ENCODE peak calls at places on chromosomes 6 and 20, in eight cellular contexts. N is iPS DF 6.9; V is Panc1; L is left ventricle myocardium inferior; U is CD8-positive, alpha-beta memory T cell; R is testis; O is upper lobe of right lung; F is uterus. X is an unnamed sample. For H3K36me3 and H3K27me3, the result is how much of the 10 kb centered on the place peaks cover.

GRCh38 chr6:163001341-163001740 is 273.6 kb downstream of the PACRG start:
- DNase-seq in V (no peak), N (no peak), L (no peak), F (no peak), U (no peak), R (no peak), O (no peak), X (no peak)

GRCh38 chr20:10605547-10606195 is 68.1 kb downstream of the JAG1 start:
- DNase-seq in O (no peak), R (no peak), N (no peak), U (no peak), V (no peak), F (no peak), L (no peak), X (no peak)

GRCh38 chr20:4234128-4234527 is 218.8 kb upstream of the RNF24 start:
- DNase-seq in L (no peak), R (peak), F (peak), O (no peak), N (no peak), U (no peak), V (no peak), X (no peak)

GRCh38 chr20:37055276-37055675 is 40.5 kb downstream of the RBL1 start:
- DNase-seq in O (no peak), F (no peak), R (no peak), L (no peak), N (no peak), U (no peak), V (no peak), X (no peak)

GRCh38 chr6:154814063-154814462 is 80.8 kb downstream of the SCAF8 start:
- DNase-seq in F (no peak), R (no peak), O (no peak), N (no peak), U (no peak), V (no peak), L (no peak), X (no peak)

GRCh38 chr6:165662671-165663282 is at the start of gene PDE10A:
- DNase-seq in R (no peak), F (peak), O (no peak), L (peak), N (no peak), V (no peak), U (no peak), X (peak)

GRCh38 chr6:15534970-15535369 is 127.9 kb downstream of the DTNBP1 start:
- DNase-seq in L (no peak), O (no peak), R (no peak), F (no peak), U (no peak), V (no peak), N (no peak), X (no peak)

GRCh38 chr6:148364056-148364844 is 21.6 kb downstream of the SASH1 start:
- DNase-seq in O (no peak), F (no peak), N (no peak), V (no peak), L (no peak), U (no peak), R (no peak), X (no peak)

GRCh38 chr6:157911278-157911677 is 70.4 kb upstream of the SYNJ2 start:
- DNase-seq in U (no peak), F (no peak), L (no peak), N (no peak), V (no peak), O (no peak), R (no peak), X (peak)

GRCh38 chr20:56422824-56423189 is 10.7 kb downstream of the CASS4 start:
- DNase-seq in F (no peak), V (no peak), N (no peak), R (no peak), L (no peak), U (no peak), O (no peak), X (peak)

GRCh38 chr20:44284032-44284431 is 27.0 kb downstream of the FITM2 start:
- DNase-seq in L (no peak), F (no peak), O (no peak), R (no peak), U (no peak), N (no peak), V (no peak), X (no peak)

GRCh38 chr20:57938158-57939108 is 228.6 kb upstream of the PMEPA1 start:
- DNase-seq in F (no peak), L (no peak), N (no peak), U (no peak), O (no peak), R (no peak), V (no peak), X (peak)

GRCh38 chr6:85579581-85579980 is 14.1 kb downstream of the SNX14 start:
- DNase-seq in O (no peak), F (no peak), R (no peak), V (no peak), U (no peak), L (no peak), N (no peak), X (no peak)

GRCh38 chr20:57567471-57568079 is 6.7 kb downstream of the PCK1 start:
- DNase-seq in N (no peak), R (no peak), L (no peak), U (no peak), V (no peak), F (no peak), O (no peak), X (peak)

GRCh38 chr6:113645576-113645970 is 211.6 kb upstream of the MARCKS start:
- DNase-seq in V (no peak), F (peak), L (no peak), R (peak), U (no peak), N (no peak), O (no peak), X (no peak)

GRCh38 chr6:155040154-155040553 is 45.0 kb downstream of the TIAM2 start:
- DNase-seq in V (no peak), N (no peak), R (no peak), O (no peak), U (no peak), L (no peak), F (no peak), X (no peak)

GRCh38 chr6:89566011-89566775 is 72.4 kb downstream of the LYRM2 start:
- DNase-seq in U (no peak), R (no peak), N (no peak), F (no peak), O (no peak), V (no peak), L (no peak), X (no peak)

GRCh38 chr6:97465877-97466710 is 183.1 kb upstream of the MMS22L start:
- DNase-seq in L (no peak), V (no peak), O (no peak), R (no peak), N (no peak), U (no peak), F (no peak), X (peak)

GRCh38 chr6:28537065-28537464 is 11.4 kb downstream of the GPX5 start:
- DNase-seq in V (peak), R (no peak), L (no peak), U (no peak), N (no peak), O (no peak), F (no peak), X (no peak)

GRCh38 chr6:55069132-55069781 is 105.1 kb upstream of the HCRTR2 start:
- DNase-seq in L (no peak), U (no peak), O (no peak), R (peak), N (peak), F (no peak), V (peak), X (peak)

GRCh38 chr6:65937982-65938381 is 231.0 kb upstream of the EYS start:
- DNase-seq in N (no peak), V (no peak), U (no peak), R (peak), F (peak), L (no peak), O (no peak), X (no peak)

GRCh38 chr20:23132930-23133559 is 46.9 kb upstream of the CD93 start:
- DNase-seq in F (no peak), N (no peak), R (no peak), O (no peak), V (no peak), U (no peak), L (peak), X (no peak)

GRCh38 chr6:160462551-160463109 is 114.5 kb downstream of the SLC22A3 start:
- DNase-seq in U (peak), F (no peak), L (no peak), V (no peak), O (no peak), N (no peak), R (no peak), X (no peak)

GRCh38 chr20:20529597-20529996 is 161.7 kb downstream of the INSM1 start:
- DNase-seq in F (no peak), V (no peak), U (no peak), L (no peak), O (no peak), N (no peak), R (no peak), X (no peak)

GRCh38 chr6:102944475-102944874 is 1551.0 kb downstream of the GRIK2 start:
- DNase-seq in O (no peak), N (no peak), V (no peak), L (no peak), R (no peak), F (no peak), U (no peak), X (no peak)

GRCh38 chr6:156617376-156617775 is 159.8 kb upstream of the ARID1B start:
- DNase-seq in O (no peak), F (no peak), L (no peak), V (no peak), R (peak), U (no peak), N (no peak), X (no peak)

GRCh38 chr6:41785689-41786450 is 1.6 kb upstream of the TOMM6 start:
- DNase-seq in R (peak), V (no peak), N (no peak), O (no peak), L (peak), F (no peak), U (no peak), X (no peak)

GRCh38 chr6:56155634-56156141 is 91.7 kb downstream of the COL21A1 start:
- DNase-seq in N (no peak), L (no peak), F (no peak), U (no peak), R (no peak), O (no peak), V (no peak), X (no peak)

GRCh38 chr6:33247977-33248642 is 23.6 kb downstream of the VPS52 start:
- DNase-seq in V (peak), R (peak), O (peak), L (peak), U (peak), N (peak), F (peak), X (peak)

GRCh38 chr20:20227013-20227571 is 140.8 kb upstream of the INSM1 start:
- DNase-seq in O (no peak), V (no peak), R (no peak), N (no peak), F (no peak), L (no peak), U (no peak), X (no peak)

GRCh38 chr20:8808180-8808535 is 260.7 kb upstream of the PLCB4 start:
- DNase-seq in V (no peak), U (no peak), R (peak), F (no peak), O (no peak), N (no peak), L (no peak), X (no peak)

GRCh38 chr20:32440758-32441078 is 82.6 kb downstream of the ASXL1 start:
- DNase-seq in N (no peak), U (no peak), F (no peak), L (no peak), R (no peak), O (no peak), V (no peak), X (peak)

GRCh38 chr6:151914475-151914874 is 107.0 kb downstream of the ESR1 start:
- DNase-seq in L (no peak), V (no peak), U (no peak), N (no peak), R (no peak), F (no peak), O (no peak), X (no peak)
- H3K4me3 ChIP-seq in L (no peak), V (no peak), U (no peak), N (no peak), R (no peak), F (no peak), O (no peak), X (no peak)

DNA sequence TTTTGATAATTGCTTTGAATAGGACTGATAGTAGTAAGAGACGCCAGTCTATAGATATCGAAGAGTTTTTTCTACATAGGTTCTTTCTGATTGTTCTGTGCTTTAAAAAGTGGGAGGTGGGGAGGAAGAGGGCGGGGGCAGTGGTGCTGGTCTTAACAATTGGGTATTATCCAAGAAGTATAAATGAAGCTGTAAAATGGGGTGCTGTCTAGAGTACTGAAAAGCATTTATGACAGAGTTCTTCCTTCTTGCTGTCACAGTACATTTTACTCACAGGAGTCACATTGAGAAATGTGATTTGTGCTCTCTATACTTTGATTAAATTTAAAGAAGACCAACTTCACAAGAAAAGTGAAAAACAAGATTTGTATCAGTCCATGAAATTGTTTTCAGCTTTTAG is 41.0 kb downstream of the MAPK14 start:
- DNase-seq in L (no peak), N (no peak), O (no peak), V (no peak), F (no peak), R (no peak), U (no peak), X (no peak)
- H3K36me3 ChIP-seq in L (under half), N (under half), O (under half), V (under half), F (under half), R (under half), U (under half), X (under half)

GRCh38 chr20:40682104-40683045 is 6.7 kb downstream of the MAFB start:
- DNase-seq in R (no peak), O (peak), V (no peak), F (no peak), L (peak), N (no peak), U (no peak), X (peak)

GRCh38 chr20:40685349-40685748 is 3.7 kb downstream of the MAFB start:
- DNase-seq in N (no peak), L (no peak), F (no peak), U (no peak), O (no peak), R (no peak), V (no peak), X (no peak)

GRCh38 chr20:40681684-40682083 is 7.4 kb downstream of the MAFB start:
- DNase-seq in N (no peak), V (no peak), U (no peak), L (no peak), O (no peak), R (no peak), F (no peak), X (no peak)

GRCh38 chr20:40683221-40683893 is 5.7 kb downstream of the MAFB start:
- DNase-seq in L (peak), R (no peak), N (no peak), F (no peak), U (no peak), V (no peak), O (peak), X (peak)

DNA sequence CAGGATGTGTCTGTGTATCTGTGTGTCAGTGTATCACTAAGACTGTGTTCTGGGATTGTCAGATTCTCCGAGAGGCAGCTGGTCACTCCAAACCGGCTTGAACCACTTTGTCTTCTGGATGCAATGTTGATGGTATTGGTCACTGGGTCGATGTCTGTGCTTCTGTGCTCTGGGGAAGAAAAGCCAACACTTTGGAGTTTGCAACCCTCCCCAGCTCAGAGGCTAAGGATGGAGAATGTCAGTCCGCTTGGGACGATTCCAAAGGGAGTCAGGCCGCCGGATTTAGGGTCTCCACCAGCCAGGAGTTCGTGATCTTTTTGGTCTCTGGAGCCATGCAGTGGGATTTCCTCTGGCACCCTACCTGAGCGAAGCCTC is 5.2 kb downstream of the MAFB start:
- DNase-seq in L (no peak), F (no peak), V (no peak), O (no peak), N (no peak), U (no peak), R (no peak), X (no peak)
- H3K27me3 ChIP-seq in L (half or more), F (under half), V (under half), O (under half), N (half or more), U (under half), R (under half), X (half or more)

GRCh38 chr6:83860347-83860731 is 850 bp downstream of the CYB5R4 start:
- DNase-seq in F (no peak), N (no peak), V (no peak), U (no peak), O (no peak), L (no peak), R (no peak), X (no peak)

GRCh38 chr6:83862776-83863471 is 3.4 kb downstream of the CYB5R4 start:
- DNase-seq in L (no peak), V (no peak), O (no peak), R (no peak), F (no peak), U (no peak), N (no peak), X (no peak)

GRCh38 chr6:83859410-83860346 is at the start of gene CYB5R4:
- DNase-seq in O (peak), V (peak), R (peak), U (peak), L (peak), F (peak), N (peak), X (peak)

GRCh38 chr6:83867043-83867442 is 7.6 kb downstream of the CYB5R4 start:
- DNase-seq in N (no peak), U (no peak), F (no peak), R (no peak), L (no peak), O (no peak), V (no peak), X (no peak)

DNA sequence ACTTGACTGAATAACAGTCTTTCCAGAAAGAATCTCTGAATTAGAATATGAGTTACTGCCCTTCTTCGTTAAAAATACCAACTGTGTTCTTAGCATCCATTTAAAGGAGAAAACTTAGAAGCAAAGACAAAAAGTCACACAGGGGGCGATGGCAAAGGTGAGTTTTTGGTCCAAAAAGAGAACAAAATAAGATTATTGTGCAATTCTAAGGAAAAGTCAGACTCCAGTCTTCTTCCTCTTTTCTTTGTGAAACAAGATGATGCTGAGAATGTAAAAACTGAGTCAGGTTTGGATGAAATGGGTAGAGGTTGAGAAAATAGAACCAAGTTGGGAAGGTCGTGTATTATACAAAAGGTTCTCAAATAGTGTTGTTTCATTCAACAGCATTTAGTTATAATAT is 1.6 kb downstream of the CYB5R4 start:
- DNase-seq in V (no peak), F (no peak), L (no peak), O (no peak), R (no peak), U (no peak), N (no peak), X (no peak)
- H3K4me3 ChIP-seq in V (peak), F (peak), L (peak), O (no peak), R (no peak), U (no peak), N (no peak), X (no peak)

DNA sequence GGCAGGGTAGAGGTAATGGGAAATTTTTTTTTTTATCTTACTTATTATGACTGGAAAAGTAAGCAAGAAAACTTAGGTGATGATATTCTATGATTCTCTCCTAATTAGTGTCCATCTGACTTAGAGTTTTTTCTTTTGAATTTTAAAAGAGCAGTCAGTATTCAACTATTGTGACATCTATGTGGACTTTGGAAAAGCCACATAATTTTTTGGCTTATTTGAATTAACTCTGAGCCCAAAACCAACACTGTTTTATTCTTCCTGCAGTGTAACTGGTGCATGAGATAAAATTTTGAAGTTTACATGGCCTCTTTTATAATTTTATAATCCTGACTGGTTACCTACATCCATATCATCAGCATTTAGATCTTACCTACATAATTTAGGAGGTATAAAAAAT is 619.7 kb downstream of the EPM2A start:
- DNase-seq in V (no peak), U (no peak), F (no peak), O (no peak), R (no peak), L (no peak), N (no peak), X (no peak)
- H3K36me3 ChIP-seq in V (under half), U (under half), F (under half), O (under half), R (under half), L (under half), N (under half), X (under half)

GRCh38 chr6:43239054-43239453 is 4.2 kb upstream of the TTBK1 start:
- DNase-seq in V (no peak), N (no peak), U (no peak), R (no peak), L (no peak), F (no peak), O (no peak), X (no peak)
- H3K27me3 ChIP-seq in V (under half), N (under half), U (under half), R (under half), L (half or more), F (under half), O (under half), X (under half)

X was measured in H7.